ENCODE peak calls at places on chromosomes 1 and 21, in eight cellular contexts. One of them, this sample, is unnamed.

GRCh38 chr1:53083636-53084588 is 21.9 kb downstream of the PODN start:
- DNase-seq in HEK293T: no peak
- DNase-seq in heart right ventricle: no peak
- DNase-seq in NCI-H774: no peak
- DNase-seq in astrocyte of the spinal cord: no peak
- DNase-seq in choroid plexus epithelial cell: no peak
- DNase-seq in aorta: no peak
- DNase-seq in Right ventricle myocardium superior: no peak
- DNase-seq in this sample: no peak

GRCh38 chr1:33228935-33229487 is 27.3 kb upstream of the ZNF362 start:
- DNase-seq in aorta: no peak
- DNase-seq in choroid plexus epithelial cell: peak
- DNase-seq in astrocyte of the spinal cord: peak
- DNase-seq in HEK293T: peak
- DNase-seq in heart right ventricle: no peak
- DNase-seq in NCI-H774: no peak
- DNase-seq in Right ventricle myocardium superior: no peak
- DNase-seq in this sample: no peak

GRCh38 chr1:167373398-167373797 is 144.9 kb downstream of the CD247 start:
- DNase-seq in choroid plexus epithelial cell: no peak
- DNase-seq in astrocyte of the spinal cord: no peak
- DNase-seq in HEK293T: no peak
- DNase-seq in aorta: no peak
- DNase-seq in heart right ventricle: no peak
- DNase-seq in NCI-H774: no peak
- DNase-seq in Right ventricle myocardium superior: no peak
- DNase-seq in this sample: no peak

GRCh38 chr1:209207701-209208286 is 375.7 kb upstream of the CAMK1G start:
- DNase-seq in HEK293T: peak
- DNase-seq in choroid plexus epithelial cell: peak
- DNase-seq in Right ventricle myocardium superior: peak
- DNase-seq in heart right ventricle: peak
- DNase-seq in aorta: peak
- DNase-seq in astrocyte of the spinal cord: peak
- DNase-seq in NCI-H774: peak
- DNase-seq in this sample: peak

GRCh38 chr1:85652327-85652726 is 55.9 kb downstream of the ZNHIT6 start:
- DNase-seq in HEK293T: no peak
- DNase-seq in choroid plexus epithelial cell: no peak
- DNase-seq in NCI-H774: no peak
- DNase-seq in aorta: no peak
- DNase-seq in heart right ventricle: no peak
- DNase-seq in astrocyte of the spinal cord: no peak
- DNase-seq in Right ventricle myocardium superior: no peak
- DNase-seq in this sample: no peak

GRCh38 chr21:34969431-34970036 is 79.6 kb downstream of the RUNX1 start:
- DNase-seq in astrocyte of the spinal cord: no peak
- DNase-seq in NCI-H774: no peak
- DNase-seq in Right ventricle myocardium superior: no peak
- DNase-seq in heart right ventricle: no peak
- DNase-seq in choroid plexus epithelial cell: no peak
- DNase-seq in aorta: no peak
- DNase-seq in HEK293T: no peak
- DNase-seq in this sample: no peak

GRCh38 chr21:41357546-41357945 is 4.3 kb upstream of the MX2 start:
- DNase-seq in astrocyte of the spinal cord: no peak
- DNase-seq in choroid plexus epithelial cell: no peak
- DNase-seq in Right ventricle myocardium superior: no peak
- DNase-seq in HEK293T: no peak
- DNase-seq in aorta: no peak
- DNase-seq in heart right ventricle: no peak
- DNase-seq in NCI-H774: no peak
- DNase-seq in this sample: no peak

GRCh38 chr1:94989398-94989797 is 62.5 kb upstream of the CNN3 start:
- DNase-seq in astrocyte of the spinal cord: no peak
- DNase-seq in NCI-H774: no peak
- DNase-seq in heart right ventricle: peak
- DNase-seq in aorta: no peak
- DNase-seq in HEK293T: no peak
- DNase-seq in Right ventricle myocardium superior: peak
- DNase-seq in choroid plexus epithelial cell: no peak
- DNase-seq in this sample: no peak

GRCh38 chr1:224874775-224875174 is 54.7 kb upstream of the DNAH14 start:
- DNase-seq in aorta: no peak
- DNase-seq in heart right ventricle: no peak
- DNase-seq in HEK293T: no peak
- DNase-seq in choroid plexus epithelial cell: no peak
- DNase-seq in Right ventricle myocardium superior: no peak
- DNase-seq in astrocyte of the spinal cord: no peak
- DNase-seq in NCI-H774: no peak
- DNase-seq in this sample: no peak

GRCh38 chr1:230744382-230744781 is 2.8 kb upstream of the CAPN9 start:
- DNase-seq in astrocyte of the spinal cord: peak
- DNase-seq in choroid plexus epithelial cell: peak
- DNase-seq in Right ventricle myocardium superior: no peak
- DNase-seq in NCI-H774: no peak
- DNase-seq in aorta: no peak
- DNase-seq in HEK293T: no peak
- DNase-seq in heart right ventricle: no peak
- DNase-seq in this sample: no peak

GRCh38 chr1:202968895-202969295 is 1.8 kb upstream of the CYB5R1 start:
- DNase-seq in choroid plexus epithelial cell: peak
- DNase-seq in heart right ventricle: no peak
- DNase-seq in HEK293T: peak
- DNase-seq in astrocyte of the spinal cord: peak
- DNase-seq in NCI-H774: no peak
- DNase-seq in aorta: peak
- DNase-seq in Right ventricle myocardium superior: no peak
- DNase-seq in this sample: no peak

GRCh38 chr1:102219463-102219862 is 222.7 kb upstream of the OLFM3 start:
- DNase-seq in heart right ventricle: no peak
- DNase-seq in astrocyte of the spinal cord: no peak
- DNase-seq in choroid plexus epithelial cell: no peak
- DNase-seq in HEK293T: no peak
- DNase-seq in Right ventricle myocardium superior: no peak
- DNase-seq in aorta: no peak
- DNase-seq in NCI-H774: no peak
- DNase-seq in this sample: no peak

GRCh38 chr1:16236091-16236494 is 890 bp downstream of the CPLANE2 start:
- DNase-seq in NCI-H774: no peak
- DNase-seq in Right ventricle myocardium superior: peak
- DNase-seq in heart right ventricle: no peak
- DNase-seq in astrocyte of the spinal cord: peak
- DNase-seq in HEK293T: no peak
- DNase-seq in choroid plexus epithelial cell: no peak
- DNase-seq in aorta: peak
- DNase-seq in this sample: peak

GRCh38 chr1:211133393-211133840 is 531 bp downstream of the KCNH1 start:
- DNase-seq in choroid plexus epithelial cell: peak
- DNase-seq in aorta: no peak
- DNase-seq in astrocyte of the spinal cord: peak
- DNase-seq in heart right ventricle: peak
- DNase-seq in Right ventricle myocardium superior: no peak
- DNase-seq in HEK293T: no peak
- DNase-seq in NCI-H774: peak
- DNase-seq in this sample: no peak

GRCh38 chr1:17816511-17816910 is 61.4 kb downstream of the ACTL8 start:
- DNase-seq in NCI-H774: no peak
- DNase-seq in choroid plexus epithelial cell: no peak
- DNase-seq in Right ventricle myocardium superior: no peak
- DNase-seq in heart right ventricle: no peak
- DNase-seq in astrocyte of the spinal cord: no peak
- DNase-seq in aorta: no peak
- DNase-seq in HEK293T: no peak
- DNase-seq in this sample: no peak

GRCh38 chr1:13624526-13624925 is 40.9 kb downstream of the PDPN start:
- DNase-seq in heart right ventricle: no peak
- DNase-seq in NCI-H774: no peak
- DNase-seq in astrocyte of the spinal cord: no peak
- DNase-seq in choroid plexus epithelial cell: no peak
- DNase-seq in Right ventricle myocardium superior: no peak
- DNase-seq in HEK293T: no peak
- DNase-seq in aorta: no peak
- DNase-seq in this sample: no peak

This sample was measured in NCI-H2081 treated with DMSO at 0.1 percent for 48 hours.